ENCODE peak calls at places on chromosomes 16 and 17, in ten cellular contexts. J, R, W, P, E, D, H, O, F and B are unnamed samples.

GRCh38 chr17:16491703-16492612 is at the start of gene LRRC75A:
- DNase-seq in J (peak), R (peak), W (peak), P (peak), E (peak), D (peak), H (peak), O (peak), F (peak), B (peak)

GRCh38 chr16:78444-79145 is 570 bp downstream of the MPG start:
- DNase-seq in J (peak), R (peak), W (no peak), P (peak), E (no peak), D (peak), H (peak), O (no peak), F (peak), B (no peak)

GRCh38 chr17:42517516-42517915 is 18.5 kb upstream of the NAGLU start:
- DNase-seq in J (peak), R (peak), W (peak), P (peak), E (peak), D (peak), H (peak), O (peak), F (peak), B (peak)

GRCh38 chr17:61647044-61647443 is 56.0 kb upstream of the NACA2 start:
- DNase-seq in J (no peak), R (peak), W (no peak), P (no peak), E (no peak), D (no peak), H (peak), O (no peak), F (peak), B (no peak)

GRCh38 chr16:15950167-15950854 is 895 bp downstream of the ABCC1 start:
- DNase-seq in J (peak), R (peak), W (no peak), P (peak), E (peak), D (no peak), H (peak), O (peak), F (peak), B (peak)

GRCh38 chr17:80451104-80451775 is 25.2 kb downstream of the NPTX1 start:
- DNase-seq in J (no peak), R (no peak), W (no peak), P (no peak), E (no peak), D (no peak), H (no peak), O (no peak), F (no peak), B (no peak)

GRCh38 chr17:7851438-7852261 is 3.2 kb upstream of the TMEM88 start:
- DNase-seq in J (peak), R (peak), W (peak), P (peak), E (peak), D (peak), H (peak), O (peak), F (peak), B (peak)

GRCh38 chr17:82737981-82738877 is 2.8 kb downstream of the FN3K start:
- DNase-seq in J (peak), R (peak), W (peak), P (peak), E (no peak), D (no peak), H (no peak), O (no peak), F (no peak), B (peak)

GRCh38 chr16:84950906-84951305 is 60.4 kb downstream of the ZDHHC7 start:
- DNase-seq in J (peak), R (no peak), W (no peak), P (no peak), E (peak), D (peak), H (no peak), O (no peak), F (peak), B (peak)

GRCh38 chr17:40304464-40304863 is 4.5 kb upstream of the RARA start:
- DNase-seq in J (no peak), R (peak), W (no peak), P (no peak), E (no peak), D (no peak), H (peak), O (no peak), F (peak), B (no peak)

GRCh38 chr17:78341559-78342437 is 18.1 kb downstream of the SOCS3 start:
- DNase-seq in J (peak), R (peak), W (peak), P (peak), E (no peak), D (peak), H (peak), O (no peak), F (peak), B (peak)

GRCh38 chr16:88722784-88723506 is 16.6 kb downstream of the CTU2 start:
- DNase-seq in J (no peak), R (no peak), W (no peak), P (no peak), E (no peak), D (no peak), H (no peak), O (no peak), F (no peak), B (no peak)

GRCh38 chr16:13189250-13189649 is 287.9 kb downstream of the SHISA9 start:
- DNase-seq in J (no peak), R (no peak), W (no peak), P (no peak), E (no peak), D (no peak), H (no peak), O (no peak), F (no peak), B (no peak)

GRCh38 chr16:30557397-30557949 is 701 bp downstream of the ZNF764 start:
- DNase-seq in J (no peak), R (no peak), W (no peak), P (no peak), E (peak), D (no peak), H (no peak), O (peak), F (peak), B (no peak)

GRCh38 chr16:53629607-53630312 is 73.9 kb downstream of the RPGRIP1L start:
- DNase-seq in J (no peak), R (no peak), W (no peak), P (peak), E (no peak), D (no peak), H (no peak), O (no peak), F (no peak), B (no peak)

GRCh38 chr17:3691539-3692166 is 4.3 kb downstream of the P2RX5 start:
- DNase-seq in J (no peak), R (no peak), W (no peak), P (no peak), E (no peak), D (no peak), H (no peak), O (no peak), F (no peak), B (peak)

GRCh38 chr17:68909066-68909465 is 46.1 kb downstream of the ABCA8 start:
- DNase-seq in J (peak), R (peak), W (no peak), P (peak), E (no peak), D (peak), H (peak), O (no peak), F (peak), B (peak)

GRCh38 chr17:20896153-20896649 is 146.6 kb downstream of the USP22 start:
- DNase-seq in J (peak), R (no peak), W (peak), P (peak), E (no peak), D (no peak), H (peak), O (no peak), F (peak), B (no peak)

GRCh38 chr17:42163113-42163512 is 8.3 kb upstream of the RAB5C start:
- DNase-seq in J (no peak), R (no peak), W (no peak), P (no peak), E (no peak), D (peak), H (no peak), O (no peak), F (peak), B (peak)

GRCh38 chr17:80409626-80410025 is 5.3 kb upstream of the ENDOV start:
- DNase-seq in J (no peak), R (no peak), W (no peak), P (no peak), E (no peak), D (no peak), H (no peak), O (no peak), F (no peak), B (no peak)

GRCh38 chr16:72247821-72248253 is 75.9 kb upstream of the PMFBP1 start:
- DNase-seq in J (peak), R (peak), W (no peak), P (peak), E (no peak), D (no peak), H (peak), O (no peak), F (peak), B (no peak)

GRCh38 chr17:50117202-50118040 is 12.5 kb downstream of the SAMD14 start:
- DNase-seq in J (peak), R (peak), W (no peak), P (peak), E (peak), D (peak), H (peak), O (peak), F (peak), B (peak)

GRCh38 chr17:81280571-81280970 is 14.5 kb downstream of the SLC38A10 start:
- DNase-seq in J (no peak), R (no peak), W (no peak), P (no peak), E (no peak), D (no peak), H (no peak), O (no peak), F (no peak), B (no peak)

GRCh38 chr16:53974484-53975115 is 270.6 kb downstream of the FTO start:
- DNase-seq in J (no peak), R (peak), W (no peak), P (no peak), E (no peak), D (no peak), H (no peak), O (no peak), F (no peak), B (no peak)

GRCh38 chr16:28878083-28878926 is at the start of gene ATP2A1:
- DNase-seq in J (no peak), R (no peak), W (no peak), P (no peak), E (no peak), D (no peak), H (no peak), O (no peak), F (no peak), B (no peak)

GRCh38 chr17:39186481-39187002 is 10.9 kb downstream of the CACNB1 start:
- DNase-seq in J (no peak), R (no peak), W (no peak), P (no peak), E (no peak), D (no peak), H (no peak), O (no peak), F (no peak), B (no peak)

GRCh38 chr16:19710191-19710908 is 7.7 kb downstream of the KNOP1 start:
- DNase-seq in J (no peak), R (no peak), W (no peak), P (no peak), E (no peak), D (no peak), H (no peak), O (no peak), F (no peak), B (peak)

GRCh38 chr16:3180445-3180878 is 7.5 kb upstream of the OR1F1 start:
- DNase-seq in J (no peak), R (no peak), W (no peak), P (no peak), E (no peak), D (no peak), H (no peak), O (no peak), F (peak), B (peak)

GRCh38 chr17:62670202-62670821 is 42.8 kb downstream of the MRC2 start:
- DNase-seq in J (no peak), R (no peak), W (no peak), P (no peak), E (no peak), D (no peak), H (no peak), O (no peak), F (no peak), B (peak)

GRCh38 chr17:35947156-35947585 is 3.7 kb upstream of the LYZL6 start:
- DNase-seq in J (peak), R (peak), W (no peak), P (peak), E (peak), D (peak), H (peak), O (peak), F (peak), B (peak)

GRCh38 chr17:73482251-73482661 is 162.0 kb downstream of the SDK2 start:
- DNase-seq in J (no peak), R (no peak), W (no peak), P (no peak), E (no peak), D (no peak), H (no peak), O (no peak), F (no peak), B (no peak)

GRCh38 chr16:56451753-56452689 is 667 bp downstream of the OGFOD1 start:
- DNase-seq in J (peak), R (peak), W (no peak), P (peak), E (no peak), D (peak), H (peak), O (no peak), F (peak), B (peak)

GRCh38 chr16:49464877-49465504 is 91.4 kb downstream of the C16orf78 start:
- DNase-seq in J (no peak), R (no peak), W (no peak), P (no peak), E (no peak), D (no peak), H (no peak), O (no peak), F (no peak), B (peak)

GRCh38 chr17:39679521-39680192 is 8.2 kb downstream of the PGAP3 start:
- DNase-seq in J (no peak), R (no peak), W (no peak), P (no peak), E (peak), D (no peak), H (no peak), O (peak), F (no peak), B (no peak)

GRCh38 chr17:32854834-32855389 is 22.0 kb downstream of the MYO1D start:
- DNase-seq in J (no peak), R (no peak), W (no peak), P (no peak), E (no peak), D (no peak), H (no peak), O (no peak), F (no peak), B (no peak)

GRCh38 chr17:61574542-61575351 is 16.3 kb downstream of the NACA2 start:
- DNase-seq in J (peak), R (peak), W (no peak), P (peak), E (no peak), D (peak), H (peak), O (no peak), F (peak), B (peak)

GRCh38 chr16:80300876-80301275 is 239.9 kb upstream of the DYNLRB2 start:
- DNase-seq in J (no peak), R (peak), W (no peak), P (peak), E (no peak), D (no peak), H (peak), O (no peak), F (peak), B (no peak)

GRCh38 chr17:49456172-49456965 is 38.7 kb upstream of the NGFR start:
- DNase-seq in J (no peak), R (peak), W (no peak), P (no peak), E (no peak), D (no peak), H (peak), O (no peak), F (peak), B (no peak)

GRCh38 chr17:77935121-77935571 is 23.4 kb upstream of the TNRC6C start:
- DNase-seq in J (no peak), R (no peak), W (no peak), P (no peak), E (no peak), D (no peak), H (no peak), O (peak), F (no peak), B (no peak)